ENCODE peak calls at places on chromosome 10, in six cellular contexts. A, K, I, P, F and T are unnamed samples.

GRCh38 chr10:34370121-34370520 is 445.0 kb downstream of the PARD3 start:
- DNase-seq in A (no peak), K (no peak), I (no peak), P (no peak), F (no peak), T (no peak)

GRCh38 chr10:42933454-42934340 is 143.2 kb upstream of the RET start:
- DNase-seq in A (no peak), K (no peak), I (no peak), P (no peak), F (no peak), T (no peak)

GRCh38 chr10:130138479-130138866 is 2.3 kb downstream of the GLRX3 start:
- DNase-seq in A (no peak), K (no peak), I (peak; percentile 85), P (no peak), F (no peak), T (no peak)

GRCh38 chr10:50807851-50808776 is 68.4 kb downstream of the ASAH2B start:
- DNase-seq in A (no peak), K (no peak), I (no peak), P (no peak), F (no peak), T (no peak)

GRCh38 chr10:62093863-62094291 is 174.8 kb downstream of the RTKN2 start:
- DNase-seq in A (peak; percentile 67), K (no peak), I (no peak), P (peak; percentile 64), F (no peak), T (peak; percentile 81)

GRCh38 chr10:32962541-32962940 is 4.5 kb upstream of the ITGB1 start:
- DNase-seq in A (no peak), K (no peak), I (no peak), P (no peak), F (no peak), T (no peak)

GRCh38 chr10:77387247-77387646 is 250.4 kb downstream of the KCNMA1 start:
- DNase-seq in A (no peak), K (no peak), I (no peak), P (no peak), F (no peak), T (no peak)

GRCh38 chr10:117553815-117554172 is 11.2 kb downstream of the EMX2 start:
- DNase-seq in A (no peak), K (no peak), I (no peak), P (no peak), F (no peak), T (no peak)

GRCh38 chr10:61760943-61761824 is 98.5 kb downstream of the CABCOCO1 start:
- DNase-seq in A (peak; percentile 36), K (no peak), I (no peak), P (peak; percentile 14), F (no peak), T (peak; percentile 60)

GRCh38 chr10:75922435-75922834 is 491.0 kb downstream of the LRMDA start:
- DNase-seq in A (no peak), K (no peak), I (no peak), P (no peak), F (no peak), T (no peak)

GRCh38 chr10:124474502-124475070 is 13.0 kb downstream of the LHPP start:
- DNase-seq in A (no peak), K (no peak), I (no peak), P (no peak), F (no peak), T (no peak)

GRCh38 chr10:1643161-1643910 is 94.0 kb downstream of the ADARB2 start:
- DNase-seq in A (no peak), K (no peak), I (peak; percentile 5), P (no peak), F (no peak), T (no peak)

GRCh38 chr10:78846071-78846470 is 222.7 kb upstream of the ZMIZ1 start:
- DNase-seq in A (no peak), K (no peak), I (no peak), P (no peak), F (no peak), T (no peak)

GRCh38 chr10:6069101-6069931 is 7.1 kb upstream of the IL2RA start:
- DNase-seq in A (no peak), K (no peak), I (no peak), P (no peak), F (no peak), T (no peak)

GRCh38 chr10:71255817-71256660 is 43.7 kb downstream of the UNC5B start:
- DNase-seq in A (peak; percentile 74), K (peak; percentile 82), I (no peak), P (peak; percentile 44), F (no peak), T (peak; percentile 91)

GRCh38 chr10:32271617-32272016 is 75.3 kb downstream of the EPC1 start:
- DNase-seq in A (no peak), K (no peak), I (no peak), P (no peak), F (no peak), T (peak; percentile 42)

GRCh38 chr10:93815304-93816091 is 57.8 kb downstream of the LGI1 start:
- DNase-seq in A (no peak), K (peak; percentile 72), I (no peak), P (peak; percentile 56), F (no peak), T (no peak)

GRCh38 chr10:69965919-69966662 is 86.6 kb upstream of the MACROH2A2 start:
- DNase-seq in A (no peak), K (no peak), I (no peak), P (no peak), F (no peak), T (no peak)

GRCh38 chr10:58570307-58570723 is 57.6 kb downstream of the BICC1 start:
- DNase-seq in A (no peak), K (no peak), I (no peak), P (no peak), F (no peak), T (no peak)